ENCODE peak calls at places on chromosomes 1 and 21, in eight cellular contexts. X, Z, L, C, T, P, Y and M are unnamed samples.

GRCh38 chr21:35088235-35088865 is 39.2 kb upstream of the RUNX1 start:
- DNase-seq in X (peak; percentile 53), Z (no peak), L (no peak), C (no peak), T (no peak), P (no peak), Y (no peak), M (no peak)

GRCh38 chr1:24126023-24126671 is 14.2 kb upstream of the MYOM3 start:
- DNase-seq in X (peak; percentile 55), Z (no peak), L (no peak), C (no peak), T (no peak), P (no peak), Y (no peak), M (no peak)

GRCh38 chr1:96361961-96362360 is 359.6 kb upstream of the PTBP2 start:
- DNase-seq in X (no peak), Z (no peak), L (no peak), C (no peak), T (no peak), P (no peak), Y (no peak), M (no peak)

GRCh38 chr1:160795951-160796383 is at the start of gene LY9:
- DNase-seq in X (no peak), Z (peak; percentile 93), L (no peak), C (no peak), T (peak; percentile 55), P (no peak), Y (peak; percentile 75), M (no peak)

GRCh38 chr1:172239894-172240293 is 180.6 kb upstream of the C1orf105 start:
- DNase-seq in X (no peak), Z (no peak), L (no peak), C (no peak), T (no peak), P (no peak), Y (no peak), M (no peak)

GRCh38 chr21:37339527-37339889 is 27.1 kb upstream of the DYRK1A start:
- DNase-seq in X (no peak), Z (no peak), L (no peak), C (no peak), T (no peak), P (no peak), Y (no peak), M (no peak)

GRCh38 chr1:89022167-89022959 is at the start of gene GBP3:
- DNase-seq in X (peak; percentile 69), Z (peak; percentile 44), L (peak; percentile 54), C (peak; percentile 39), T (no peak), P (no peak), Y (no peak), M (no peak)

GRCh38 chr1:204974326-204974725 is 68.7 kb upstream of the CNTN2 start:
- DNase-seq in X (no peak), Z (no peak), L (no peak), C (no peak), T (no peak), P (peak; percentile 35), Y (no peak), M (no peak)

GRCh38 chr1:28156821-28157220 is 19.7 kb downstream of the PTAFR start:
- DNase-seq in X (no peak), Z (no peak), L (no peak), C (no peak), T (peak; percentile 51), P (no peak), Y (no peak), M (no peak)

GRCh38 chr1:235883261-235883927 is 16.7 kb upstream of the LYST start:
- DNase-seq in X (peak; percentile 100), Z (no peak), L (peak; percentile 96), C (peak; percentile 93), T (peak; percentile 89), P (no peak), Y (peak; percentile 58), M (peak; percentile 67)

GRCh38 chr1:53653631-53654030 is 85.3 kb downstream of the GLIS1 start:
- DNase-seq in X (no peak), Z (no peak), L (no peak), C (no peak), T (no peak), P (no peak), Y (no peak), M (no peak)

GRCh38 chr1:246961939-246962373 is 30.2 kb upstream of the AHCTF1 start:
- DNase-seq in X (peak; percentile 9), Z (no peak), L (no peak), C (peak; percentile 25), T (peak; percentile 62), P (no peak), Y (no peak), M (no peak)

GRCh38 chr1:108750476-108751191 is 4.2 kb downstream of the STXBP3 start:
- DNase-seq in X (peak; percentile 10), Z (no peak), L (peak; percentile 24), C (no peak), T (no peak), P (no peak), Y (no peak), M (peak; percentile 15)

GRCh38 chr1:34926156-34926555 is 3.3 kb downstream of the DLGAP3 start:
- DNase-seq in X (no peak), Z (no peak), L (no peak), C (no peak), T (no peak), P (no peak), Y (no peak), M (no peak)

GRCh38 chr1:24980836-24981631 is 51.0 kb upstream of the RUNX3 start:
- DNase-seq in X (no peak), Z (no peak), L (no peak), C (no peak), T (no peak), P (no peak), Y (no peak), M (no peak)

GRCh38 chr1:47901001-47901575 is 96.1 kb downstream of the TRABD2B start:
- DNase-seq in X (no peak), Z (no peak), L (no peak), C (no peak), T (no peak), P (peak; percentile 44), Y (no peak), M (peak; percentile 95)

GRCh38 chr21:46159390-46159789 is 4.0 kb upstream of the FTCD start:
- DNase-seq in X (no peak), Z (no peak), L (no peak), C (no peak), T (no peak), P (no peak), Y (no peak), M (no peak)

GRCh38 chr1:25616932-25617625 is 488 bp downstream of the MAN1C1 start:
- DNase-seq in X (no peak), Z (peak; percentile 59), L (no peak), C (no peak), T (no peak), P (peak; percentile 41), Y (peak; percentile 52), M (no peak)

GRCh38 chr1:229370601-229371021 is 27.8 kb upstream of the CCSAP start:
- DNase-seq in X (peak; percentile 16), Z (no peak), L (no peak), C (no peak), T (no peak), P (no peak), Y (no peak), M (peak; percentile 60)

GRCh38 chr1:238950786-238951185 is 435.6 kb upstream of the CHRM3 start:
- DNase-seq in X (no peak), Z (no peak), L (no peak), C (no peak), T (no peak), P (no peak), Y (no peak), M (no peak)

GRCh38 chr1:183783342-183783741 is 21.6 kb upstream of the RGL1 start:
- DNase-seq in X (peak; percentile 51), Z (no peak), L (no peak), C (peak; percentile 58), T (no peak), P (no peak), Y (no peak), M (no peak)